ENCODE peak calls at places on chromosomes 7 and 10, in seven cellular contexts. One of them, this sample, is unnamed.
A peak's percentile ranks its signal among the peaks of the same experiment; 100 is the strongest.

GRCh38 chr10:125868372-125868975 is 12.6 kb downstream of the DHX32 start:
- DNase-seq in activated CD8-positive, alpha-beta memory T cell treated with anti-CD3 and anti-CD28 coated beads, Interleukin-2, amount 10 ng/mL, durations not matched to agents 7 days and 5 days: no peak
- DNase-seq in effector memory CD8-positive, alpha-beta T cell: no peak
- DNase-seq in activated CD4-positive, alpha-beta T cell treated with anti-CD3 and anti-CD28 coated beads, Interleukin-2, amount 50 U/mL, for 4 hours: no peak
- DNase-seq in GM03348: peak; percentile 61
- DNase-seq in activated naive CD4-positive, alpha-beta T cell treated with Interleukin-2 at 50 U/mL for 16 hours: peak; percentile 7
- DNase-seq in activated effector memory CD4-positive, alpha-beta T cell treated with Interleukin-2 at 50 U/mL for 16 hours: no peak
- DNase-seq in this sample: peak; percentile 55

GRCh38 chr7:100353685-100354330 is 4.1 kb upstream of the PILRB start:
- DNase-seq in GM03348: no peak
- DNase-seq in effector memory CD8-positive, alpha-beta T cell: peak; percentile 28
- DNase-seq in activated effector memory CD4-positive, alpha-beta T cell treated with Interleukin-2 at 50 U/mL for 16 hours: no peak
- DNase-seq in activated CD8-positive, alpha-beta memory T cell treated with anti-CD3 and anti-CD28 coated beads, Interleukin-2, amount 10 ng/mL, durations not matched to agents 7 days and 5 days: no peak
- DNase-seq in activated CD4-positive, alpha-beta T cell treated with anti-CD3 and anti-CD28 coated beads, Interleukin-2, amount 50 U/mL, for 4 hours: peak; percentile 51
- DNase-seq in activated naive CD4-positive, alpha-beta T cell treated with Interleukin-2 at 50 U/mL for 16 hours: peak; percentile 47
- DNase-seq in this sample: no peak

GRCh38 chr7:1882451-1882850 is 212.4 kb downstream of the ELFN1 start:
- DNase-seq in activated naive CD4-positive, alpha-beta T cell treated with Interleukin-2 at 50 U/mL for 16 hours: no peak
- DNase-seq in activated CD8-positive, alpha-beta memory T cell treated with anti-CD3 and anti-CD28 coated beads, Interleukin-2, amount 10 ng/mL, durations not matched to agents 7 days and 5 days: no peak
- DNase-seq in activated effector memory CD4-positive, alpha-beta T cell treated with Interleukin-2 at 50 U/mL for 16 hours: no peak
- DNase-seq in GM03348: no peak
- DNase-seq in activated CD4-positive, alpha-beta T cell treated with anti-CD3 and anti-CD28 coated beads, Interleukin-2, amount 50 U/mL, for 4 hours: no peak
- DNase-seq in effector memory CD8-positive, alpha-beta T cell: no peak
- DNase-seq in this sample: no peak

GRCh38 chr7:45983720-45984032 is 62.6 kb upstream of the IGFBP3 start:
- DNase-seq in activated effector memory CD4-positive, alpha-beta T cell treated with Interleukin-2 at 50 U/mL for 16 hours: no peak
- DNase-seq in activated CD4-positive, alpha-beta T cell treated with anti-CD3 and anti-CD28 coated beads, Interleukin-2, amount 50 U/mL, for 4 hours: no peak
- DNase-seq in activated CD8-positive, alpha-beta memory T cell treated with anti-CD3 and anti-CD28 coated beads, Interleukin-2, amount 10 ng/mL, durations not matched to agents 7 days and 5 days: no peak
- DNase-seq in effector memory CD8-positive, alpha-beta T cell: no peak
- DNase-seq in GM03348: no peak
- DNase-seq in activated naive CD4-positive, alpha-beta T cell treated with Interleukin-2 at 50 U/mL for 16 hours: no peak
- DNase-seq in this sample: no peak

GRCh38 chr10:76244061-76244686 is 812.8 kb downstream of the LRMDA start:
- DNase-seq in activated CD8-positive, alpha-beta memory T cell treated with anti-CD3 and anti-CD28 coated beads, Interleukin-2, amount 10 ng/mL, durations not matched to agents 7 days and 5 days: no peak
- DNase-seq in activated naive CD4-positive, alpha-beta T cell treated with Interleukin-2 at 50 U/mL for 16 hours: no peak
- DNase-seq in effector memory CD8-positive, alpha-beta T cell: no peak
- DNase-seq in activated CD4-positive, alpha-beta T cell treated with anti-CD3 and anti-CD28 coated beads, Interleukin-2, amount 50 U/mL, for 4 hours: no peak
- DNase-seq in activated effector memory CD4-positive, alpha-beta T cell treated with Interleukin-2 at 50 U/mL for 16 hours: no peak
- DNase-seq in GM03348: no peak
- DNase-seq in this sample: peak; percentile 13

GRCh38 chr10:109259293-109259692 is 664.0 kb downstream of the XPNPEP1 start:
- DNase-seq in activated naive CD4-positive, alpha-beta T cell treated with Interleukin-2 at 50 U/mL for 16 hours: no peak
- DNase-seq in effector memory CD8-positive, alpha-beta T cell: no peak
- DNase-seq in activated CD4-positive, alpha-beta T cell treated with anti-CD3 and anti-CD28 coated beads, Interleukin-2, amount 50 U/mL, for 4 hours: no peak
- DNase-seq in activated CD8-positive, alpha-beta memory T cell treated with anti-CD3 and anti-CD28 coated beads, Interleukin-2, amount 10 ng/mL, durations not matched to agents 7 days and 5 days: no peak
- DNase-seq in GM03348: peak; percentile 27
- DNase-seq in activated effector memory CD4-positive, alpha-beta T cell treated with Interleukin-2 at 50 U/mL for 16 hours: no peak
- DNase-seq in this sample: no peak

GRCh38 chr7:727806-728460 is 852 bp upstream of the PRKAR1B start:
- DNase-seq in activated CD8-positive, alpha-beta memory T cell treated with anti-CD3 and anti-CD28 coated beads, Interleukin-2, amount 10 ng/mL, durations not matched to agents 7 days and 5 days: no peak
- DNase-seq in GM03348: peak; percentile 53
- DNase-seq in activated CD4-positive, alpha-beta T cell treated with anti-CD3 and anti-CD28 coated beads, Interleukin-2, amount 50 U/mL, for 4 hours: no peak
- DNase-seq in activated naive CD4-positive, alpha-beta T cell treated with Interleukin-2 at 50 U/mL for 16 hours: no peak
- DNase-seq in activated effector memory CD4-positive, alpha-beta T cell treated with Interleukin-2 at 50 U/mL for 16 hours: no peak
- DNase-seq in effector memory CD8-positive, alpha-beta T cell: no peak
- DNase-seq in this sample: no peak

GRCh38 chr10:68074404-68074774 is 694 bp downstream of the HERC4 start:
- DNase-seq in effector memory CD8-positive, alpha-beta T cell: no peak
- DNase-seq in activated effector memory CD4-positive, alpha-beta T cell treated with Interleukin-2 at 50 U/mL for 16 hours: no peak
- DNase-seq in activated CD8-positive, alpha-beta memory T cell treated with anti-CD3 and anti-CD28 coated beads, Interleukin-2, amount 10 ng/mL, durations not matched to agents 7 days and 5 days: no peak
- DNase-seq in GM03348: no peak
- DNase-seq in activated naive CD4-positive, alpha-beta T cell treated with Interleukin-2 at 50 U/mL for 16 hours: no peak
- DNase-seq in activated CD4-positive, alpha-beta T cell treated with anti-CD3 and anti-CD28 coated beads, Interleukin-2, amount 50 U/mL, for 4 hours: no peak
- DNase-seq in this sample: peak; percentile 49

GRCh38 chr7:121604627-121605296 is 208.7 kb upstream of the FAM3C start:
- DNase-seq in activated CD4-positive, alpha-beta T cell treated with anti-CD3 and anti-CD28 coated beads, Interleukin-2, amount 50 U/mL, for 4 hours: no peak
- DNase-seq in activated effector memory CD4-positive, alpha-beta T cell treated with Interleukin-2 at 50 U/mL for 16 hours: no peak
- DNase-seq in activated CD8-positive, alpha-beta memory T cell treated with anti-CD3 and anti-CD28 coated beads, Interleukin-2, amount 10 ng/mL, durations not matched to agents 7 days and 5 days: no peak
- DNase-seq in effector memory CD8-positive, alpha-beta T cell: no peak
- DNase-seq in GM03348: peak; percentile 6
- DNase-seq in activated naive CD4-positive, alpha-beta T cell treated with Interleukin-2 at 50 U/mL for 16 hours: no peak
- DNase-seq in this sample: no peak

This sample was measured in Ammon's horn.